ENCODE peak calls at places on chromosomes 16 and 17, in six cellular contexts. D is ELR; I is tibial artery; G is NAMALWA; K is kidney tubule cell; S is activated CD4-positive, CD25-positive, alpha-beta regulatory T cell. Z is an unnamed sample.

GRCh38 chr17:47663997-47664941 is 14.6 kb downstream of the KPNB1 start:
- DNase-seq in D (peak; percentile 76), I (peak; percentile 35), G (peak; percentile 86), K (peak; percentile 76), S (peak; percentile 20), Z (peak; percentile 39)

GRCh38 chr17:68759002-68759342 is 157.8 kb upstream of the FAM20A start:
- DNase-seq in D (no peak), I (no peak), G (no peak), K (no peak), S (no peak), Z (no peak)

GRCh38 chr16:57694556-57695377 is at the start of gene DRC7:
- DNase-seq in D (peak; percentile 65), I (peak; percentile 35), G (peak; percentile 75), K (peak; percentile 72), S (no peak), Z (no peak)

GRCh38 chr17:77429985-77430752 is 289.4 kb downstream of the SEC14L1 start:
- DNase-seq in D (peak; percentile 100), I (peak; percentile 96), G (peak; percentile 85), K (peak; percentile 99), S (peak; percentile 72), Z (peak; percentile 84)

GRCh38 chr16:64738321-64738960 is 383.4 kb downstream of the CDH11 start:
- DNase-seq in D (no peak), I (no peak), G (no peak), K (peak; percentile 2), S (no peak), Z (no peak)

GRCh38 chr16:24988593-24989338 is 26.4 kb downstream of the ARHGAP17 start:
- DNase-seq in D (peak; percentile 83), I (peak; percentile 35), G (no peak), K (peak; percentile 73), S (no peak), Z (no peak)

GRCh38 chr16:57000271-57001025 is 11.1 kb downstream of the NLRC5 start:
- DNase-seq in D (peak; percentile 96), I (peak; percentile 77), G (no peak), K (peak; percentile 95), S (no peak), Z (no peak)

GRCh38 chr16:3879258-3879886 is 1.1 kb downstream of the CREBBP start:
- DNase-seq in D (peak; percentile 46), I (no peak), G (peak; percentile 44), K (peak; percentile 38), S (no peak), Z (no peak)

GRCh38 chr17:68821860-68822693 is 133.1 kb downstream of the ABCA8 start:
- DNase-seq in D (peak; percentile 97), I (no peak), G (no peak), K (peak; percentile 90), S (no peak), Z (no peak)

GRCh38 chr17:16873654-16874035 is 98.3 kb downstream of the TNFRSF13B start:
- DNase-seq in D (no peak), I (no peak), G (no peak), K (no peak), S (no peak), Z (no peak)

GRCh38 chr16:14486520-14487303 is 143.3 kb downstream of the PARN start:
- DNase-seq in D (peak; percentile 89), I (peak; percentile 88), G (no peak), K (peak; percentile 91), S (no peak), Z (no peak)